ENCODE peak calls at places on chromosomes 5 and 9, in seven cellular contexts. One of them, this sample, is unnamed.

GRCh38 chr5:31347558-31347905 is 154.0 kb downstream of the CDH6 start:
- DNase-seq in omental fat pad: no peak
- DNase-seq in choroid plexus epithelial cell: no peak
- DNase-seq in upper lobe of right lung: no peak
- DNase-seq in RWPE2: no peak
- DNase-seq in CD4-positive, alpha-beta T cell: no peak
- DNase-seq in body of pancreas: no peak
- DNase-seq in this sample: no peak

GRCh38 chr9:114738581-114739316 is 56.8 kb upstream of the TEX48 start:
- DNase-seq in omental fat pad: peak
- DNase-seq in choroid plexus epithelial cell: peak
- DNase-seq in upper lobe of right lung: peak
- DNase-seq in RWPE2: no peak
- DNase-seq in CD4-positive, alpha-beta T cell: peak
- DNase-seq in body of pancreas: peak
- DNase-seq in this sample: peak

GRCh38 chr9:35508069-35508468 is 18.2 kb downstream of the RUSC2 start:
- DNase-seq in omental fat pad: no peak
- DNase-seq in choroid plexus epithelial cell: peak
- DNase-seq in upper lobe of right lung: no peak
- DNase-seq in RWPE2: no peak
- DNase-seq in CD4-positive, alpha-beta T cell: no peak
- DNase-seq in body of pancreas: no peak
- DNase-seq in this sample: no peak

GRCh38 chr5:151028717-151029116 is 8.3 kb downstream of the GPX3 start:
- DNase-seq in omental fat pad: no peak
- DNase-seq in choroid plexus epithelial cell: no peak
- DNase-seq in upper lobe of right lung: no peak
- DNase-seq in RWPE2: no peak
- DNase-seq in CD4-positive, alpha-beta T cell: no peak
- DNase-seq in body of pancreas: no peak
- DNase-seq in this sample: no peak

GRCh38 chr9:90259302-90260246 is 383.1 kb downstream of the DIRAS2 start:
- DNase-seq in omental fat pad: no peak
- DNase-seq in choroid plexus epithelial cell: no peak
- DNase-seq in upper lobe of right lung: no peak
- DNase-seq in RWPE2: no peak
- DNase-seq in CD4-positive, alpha-beta T cell: no peak
- DNase-seq in body of pancreas: no peak
- DNase-seq in this sample: no peak

GRCh38 chr5:71533142-71533541 is 54.0 kb upstream of the MCCC2 start:
- DNase-seq in omental fat pad: no peak
- DNase-seq in choroid plexus epithelial cell: peak
- DNase-seq in upper lobe of right lung: no peak
- DNase-seq in RWPE2: no peak
- DNase-seq in CD4-positive, alpha-beta T cell: no peak
- DNase-seq in body of pancreas: no peak
- DNase-seq in this sample: no peak

GRCh38 chr9:105475302-105475701 is 27.5 kb downstream of the FSD1L start:
- DNase-seq in omental fat pad: no peak
- DNase-seq in choroid plexus epithelial cell: peak
- DNase-seq in upper lobe of right lung: no peak
- DNase-seq in RWPE2: no peak
- DNase-seq in CD4-positive, alpha-beta T cell: no peak
- DNase-seq in body of pancreas: no peak
- DNase-seq in this sample: no peak

GRCh38 chr9:112111461-112111860 is 63.6 kb downstream of the SUSD1 start:
- DNase-seq in omental fat pad: no peak
- DNase-seq in choroid plexus epithelial cell: no peak
- DNase-seq in upper lobe of right lung: no peak
- DNase-seq in RWPE2: no peak
- DNase-seq in CD4-positive, alpha-beta T cell: no peak
- DNase-seq in body of pancreas: no peak
- DNase-seq in this sample: no peak

GRCh38 chr9:99266136-99267023 is 44.3 kb downstream of the SEC61B start:
- DNase-seq in omental fat pad: peak
- DNase-seq in choroid plexus epithelial cell: peak
- DNase-seq in upper lobe of right lung: peak
- DNase-seq in RWPE2: no peak
- DNase-seq in CD4-positive, alpha-beta T cell: peak
- DNase-seq in body of pancreas: peak
- DNase-seq in this sample: peak

GRCh38 chr5:139458580-139459407 is 3.7 kb downstream of the ECSCR start:
- DNase-seq in omental fat pad: no peak
- DNase-seq in choroid plexus epithelial cell: peak
- DNase-seq in upper lobe of right lung: no peak
- DNase-seq in RWPE2: no peak
- DNase-seq in CD4-positive, alpha-beta T cell: peak
- DNase-seq in body of pancreas: peak
- DNase-seq in this sample: no peak

GRCh38 chr9:87950765-87951488 is 23.4 kb downstream of the CDK20 start:
- DNase-seq in omental fat pad: no peak
- DNase-seq in choroid plexus epithelial cell: peak
- DNase-seq in upper lobe of right lung: no peak
- DNase-seq in RWPE2: no peak
- DNase-seq in CD4-positive, alpha-beta T cell: no peak
- DNase-seq in body of pancreas: no peak
- DNase-seq in this sample: no peak

GRCh38 chr5:143985832-143986485 is 174.0 kb downstream of the HMHB1 start:
- DNase-seq in omental fat pad: no peak
- DNase-seq in choroid plexus epithelial cell: peak
- DNase-seq in upper lobe of right lung: no peak
- DNase-seq in RWPE2: no peak
- DNase-seq in CD4-positive, alpha-beta T cell: no peak
- DNase-seq in body of pancreas: no peak
- DNase-seq in this sample: no peak

GRCh38 chr9:109918359-109919163 is 138.6 kb downstream of the PALM2AKAP2 start:
- DNase-seq in omental fat pad: no peak
- DNase-seq in choroid plexus epithelial cell: peak
- DNase-seq in upper lobe of right lung: no peak
- DNase-seq in RWPE2: no peak
- DNase-seq in CD4-positive, alpha-beta T cell: peak
- DNase-seq in body of pancreas: no peak
- DNase-seq in this sample: no peak

GRCh38 chr5:124079062-124079461 is 567.1 kb downstream of the CSNK1G3 start:
- DNase-seq in omental fat pad: no peak
- DNase-seq in choroid plexus epithelial cell: no peak
- DNase-seq in upper lobe of right lung: no peak
- DNase-seq in RWPE2: no peak
- DNase-seq in CD4-positive, alpha-beta T cell: no peak
- DNase-seq in body of pancreas: no peak
- DNase-seq in this sample: no peak

GRCh38 chr5:90161399-90161798 is 248.2 kb downstream of the CETN3 start:
- DNase-seq in omental fat pad: no peak
- DNase-seq in choroid plexus epithelial cell: peak
- DNase-seq in upper lobe of right lung: peak
- DNase-seq in RWPE2: no peak
- DNase-seq in CD4-positive, alpha-beta T cell: no peak
- DNase-seq in body of pancreas: peak
- DNase-seq in this sample: peak

GRCh38 chr9:117887383-117887782 is 183.2 kb downstream of the TLR4 start:
- DNase-seq in omental fat pad: no peak
- DNase-seq in choroid plexus epithelial cell: peak
- DNase-seq in upper lobe of right lung: no peak
- DNase-seq in RWPE2: no peak
- DNase-seq in CD4-positive, alpha-beta T cell: no peak
- DNase-seq in body of pancreas: no peak
- DNase-seq in this sample: no peak

GRCh38 chr9:133768371-133768858 is 30.3 kb upstream of the SARDH start:
- DNase-seq in omental fat pad: no peak
- DNase-seq in choroid plexus epithelial cell: no peak
- DNase-seq in upper lobe of right lung: peak
- DNase-seq in RWPE2: peak
- DNase-seq in CD4-positive, alpha-beta T cell: no peak
- DNase-seq in body of pancreas: peak
- DNase-seq in this sample: no peak

GRCh38 chr5:172646716-172647285 is 5.7 kb downstream of the NEURL1B start:
- DNase-seq in omental fat pad: no peak
- DNase-seq in choroid plexus epithelial cell: peak
- DNase-seq in upper lobe of right lung: peak
- DNase-seq in RWPE2: no peak
- DNase-seq in CD4-positive, alpha-beta T cell: no peak
- DNase-seq in body of pancreas: no peak
- DNase-seq in this sample: peak
- TF ChIP-seq CTCF in omental fat pad: no peak
- TF ChIP-seq CTCF in choroid plexus epithelial cell: peak
- TF ChIP-seq CTCF in upper lobe of right lung: peak
- TF ChIP-seq CTCF in RWPE2: peak
- TF ChIP-seq CTCF in CD4-positive, alpha-beta T cell: no peak
- TF ChIP-seq CTCF in body of pancreas: peak
- TF ChIP-seq CTCF in this sample: peak

GRCh38 chr5:136027316-136027715 is 1.5 kb upstream of the TGFBI start:
- DNase-seq in omental fat pad: no peak
- DNase-seq in choroid plexus epithelial cell: no peak
- DNase-seq in upper lobe of right lung: no peak
- DNase-seq in RWPE2: no peak
- DNase-seq in CD4-positive, alpha-beta T cell: no peak
- DNase-seq in body of pancreas: no peak
- DNase-seq in this sample: no peak

GRCh38 chr5:136028090-136028489 is 698 bp upstream of the TGFBI start:
- DNase-seq in omental fat pad: no peak
- DNase-seq in choroid plexus epithelial cell: no peak
- DNase-seq in upper lobe of right lung: no peak
- DNase-seq in RWPE2: no peak
- DNase-seq in CD4-positive, alpha-beta T cell: no peak
- DNase-seq in body of pancreas: no peak
- DNase-seq in this sample: no peak

GRCh38 chr5:136030956-136031611 is 2.3 kb downstream of the TGFBI start:
- DNase-seq in omental fat pad: no peak
- DNase-seq in choroid plexus epithelial cell: no peak
- DNase-seq in upper lobe of right lung: no peak
- DNase-seq in RWPE2: peak
- DNase-seq in CD4-positive, alpha-beta T cell: no peak
- DNase-seq in body of pancreas: no peak
- DNase-seq in this sample: no peak

GRCh38 chr5:136030252-136030651 is 1.5 kb downstream of the TGFBI start:
- DNase-seq in omental fat pad: no peak
- DNase-seq in choroid plexus epithelial cell: no peak
- DNase-seq in upper lobe of right lung: no peak
- DNase-seq in RWPE2: peak
- DNase-seq in CD4-positive, alpha-beta T cell: no peak
- DNase-seq in body of pancreas: no peak
- DNase-seq in this sample: no peak

DNA sequence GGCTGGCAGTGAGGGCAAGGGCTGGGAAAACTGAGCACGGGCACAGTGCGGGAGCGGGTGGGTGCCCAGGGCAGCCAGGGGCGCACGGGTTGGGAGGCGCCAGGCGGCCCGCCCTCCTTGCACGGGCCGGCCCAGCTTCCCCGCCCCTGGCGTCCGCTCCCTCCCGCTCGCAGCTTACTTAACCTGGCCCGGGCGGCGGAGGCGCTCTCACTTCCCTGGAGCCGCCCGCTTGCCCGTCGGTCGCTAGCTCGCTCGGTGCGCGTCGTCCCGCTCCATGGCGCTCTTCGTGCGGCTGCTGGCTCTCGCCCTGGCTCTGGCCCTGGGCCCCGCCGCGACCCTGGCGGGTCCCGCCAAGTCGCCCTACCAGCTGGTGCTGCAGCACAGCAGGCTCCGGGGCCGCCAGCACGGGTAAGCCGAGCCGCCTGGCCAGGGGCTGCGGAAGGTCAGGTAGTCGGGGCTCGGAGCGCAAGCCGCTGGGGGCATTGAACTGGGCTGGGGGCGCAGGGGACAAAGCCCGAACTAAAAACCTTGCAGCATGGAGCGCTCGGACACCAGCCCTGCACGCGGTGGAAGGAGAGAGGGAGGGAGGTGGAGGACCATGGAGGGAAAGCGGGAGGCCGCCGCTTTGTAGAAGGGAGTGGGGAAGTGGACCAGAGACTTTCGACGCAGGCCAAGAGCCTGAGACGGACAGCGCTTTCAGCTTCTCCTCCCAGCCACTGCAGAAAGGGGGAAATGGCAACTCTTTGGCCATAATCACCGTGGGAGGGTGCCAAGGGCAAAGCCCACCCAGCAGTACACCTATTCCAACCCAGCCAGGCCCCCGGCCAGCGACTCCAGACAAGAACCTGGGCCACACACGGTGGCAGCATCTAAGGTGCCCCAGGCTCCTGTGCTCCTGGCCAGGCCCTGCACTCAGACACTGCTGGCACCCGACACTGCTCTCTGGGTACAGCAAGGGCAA is at the start of gene TGFBI:
- DNase-seq in omental fat pad: no peak
- DNase-seq in choroid plexus epithelial cell: peak
- DNase-seq in upper lobe of right lung: peak
- DNase-seq in RWPE2: peak
- DNase-seq in CD4-positive, alpha-beta T cell: no peak
- DNase-seq in body of pancreas: peak
- DNase-seq in this sample: peak
- TF ChIP-seq CTCF in omental fat pad: no peak
- TF ChIP-seq CTCF in choroid plexus epithelial cell: no peak
- TF ChIP-seq CTCF in upper lobe of right lung: peak
- TF ChIP-seq CTCF in RWPE2: peak
- TF ChIP-seq CTCF in CD4-positive, alpha-beta T cell: no peak
- TF ChIP-seq CTCF in body of pancreas: no peak
- TF ChIP-seq CTCF in this sample: no peak

GRCh38 chr5:44536650-44537260 is 147.5 kb upstream of the FGF10 start:
- DNase-seq in omental fat pad: no peak
- DNase-seq in choroid plexus epithelial cell: peak
- DNase-seq in upper lobe of right lung: no peak
- DNase-seq in RWPE2: no peak
- DNase-seq in CD4-positive, alpha-beta T cell: no peak
- DNase-seq in body of pancreas: peak
- DNase-seq in this sample: peak
- TF ChIP-seq CTCF in omental fat pad: no peak
- TF ChIP-seq CTCF in choroid plexus epithelial cell: peak
- TF ChIP-seq CTCF in upper lobe of right lung: peak
- TF ChIP-seq CTCF in RWPE2: peak
- TF ChIP-seq CTCF in CD4-positive, alpha-beta T cell: no peak
- TF ChIP-seq CTCF in body of pancreas: peak
- TF ChIP-seq CTCF in this sample: peak

DNA sequence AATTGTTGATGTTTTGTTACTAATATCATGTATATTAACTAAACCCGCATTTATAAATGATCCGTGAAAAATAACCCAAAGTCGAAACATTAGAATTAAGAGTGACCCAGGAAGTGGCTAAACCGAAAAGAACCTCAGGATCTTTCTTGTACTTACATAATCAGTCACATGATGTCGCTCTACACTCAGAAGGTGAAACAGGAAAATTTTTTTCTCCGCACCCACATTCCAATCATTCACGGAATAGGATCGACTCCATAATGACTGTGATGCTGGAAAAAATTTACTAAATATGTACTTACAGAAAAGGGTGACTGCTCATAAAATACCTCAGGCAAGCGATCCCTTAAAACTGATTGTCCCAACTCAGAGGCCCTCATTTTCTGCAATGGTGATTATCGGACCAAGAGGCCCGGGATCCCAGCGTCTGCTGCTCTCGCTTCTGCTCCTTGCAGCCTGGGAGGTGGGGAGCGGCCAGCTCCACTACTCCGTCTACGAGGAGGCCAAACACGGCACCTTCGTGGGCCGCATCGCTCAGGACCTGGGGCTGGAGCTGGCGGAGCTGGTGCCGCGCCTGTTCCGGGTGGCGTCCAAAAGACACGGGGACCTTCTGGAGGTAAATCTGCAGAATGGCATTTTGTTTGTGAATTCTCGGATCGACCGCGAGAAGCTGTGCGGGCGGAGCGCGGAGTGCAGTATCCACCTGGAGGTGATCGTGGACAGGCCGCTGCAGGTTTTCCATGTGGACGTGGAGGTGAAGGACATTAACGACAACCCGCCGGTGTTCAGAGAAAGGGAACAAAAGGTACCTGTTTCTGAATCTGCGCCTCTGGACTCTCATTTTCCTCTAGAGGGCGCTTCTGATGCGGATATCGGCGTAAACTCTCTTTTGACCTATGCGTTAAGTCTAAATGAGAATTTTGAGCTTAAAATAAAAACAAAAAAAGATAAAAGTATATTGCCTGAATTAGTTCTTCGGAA is at the start of gene PCDHA12:
- DNase-seq in omental fat pad: no peak
- DNase-seq in choroid plexus epithelial cell: no peak
- DNase-seq in upper lobe of right lung: no peak
- DNase-seq in RWPE2: peak
- DNase-seq in CD4-positive, alpha-beta T cell: no peak
- DNase-seq in body of pancreas: no peak
- DNase-seq in this sample: peak
- TF ChIP-seq CTCF in omental fat pad: no peak
- TF ChIP-seq CTCF in choroid plexus epithelial cell: no peak
- TF ChIP-seq CTCF in upper lobe of right lung: peak
- TF ChIP-seq CTCF in RWPE2: peak
- TF ChIP-seq CTCF in CD4-positive, alpha-beta T cell: no peak
- TF ChIP-seq CTCF in body of pancreas: peak
- TF ChIP-seq CTCF in this sample: peak